ENCODE peak calls at places on chromosomes 3 and 15, in six cellular contexts. One of them, this sample, is unnamed.

GRCh38 chr3:105904251-105904650 is 35.4 kb upstream of the CBLB start:
- DNase-seq in suprapubic skin: no peak
- DNase-seq in NCI-H748 treated with DMSO at 0.1 percent for 48 hours: no peak
- DNase-seq in LNCaP clone FGC: no peak
- DNase-seq in fibroblast of the aortic adventitia: peak; percentile 65
- DNase-seq in fibroblast of lung: no peak
- DNase-seq in this sample: no peak

GRCh38 chr3:94234177-94234788 is 171.4 kb downstream of the NSUN3 start:
- DNase-seq in fibroblast of lung: peak; percentile 50
- DNase-seq in suprapubic skin: no peak
- DNase-seq in fibroblast of the aortic adventitia: peak; percentile 60
- DNase-seq in LNCaP clone FGC: peak; percentile 32
- DNase-seq in NCI-H748 treated with DMSO at 0.1 percent for 48 hours: peak; percentile 1
- DNase-seq in this sample: peak; percentile 14

GRCh38 chr3:11600501-11601282 is 43.0 kb downstream of the VGLL4 start:
- DNase-seq in LNCaP clone FGC: no peak
- DNase-seq in NCI-H748 treated with DMSO at 0.1 percent for 48 hours: no peak
- DNase-seq in fibroblast of lung: peak; percentile 96
- DNase-seq in fibroblast of the aortic adventitia: peak; percentile 99
- DNase-seq in suprapubic skin: peak; percentile 91
- DNase-seq in this sample: peak; percentile 75

GRCh38 chr3:18635215-18635614 is 210.1 kb upstream of the SATB1 start:
- DNase-seq in NCI-H748 treated with DMSO at 0.1 percent for 48 hours: no peak
- DNase-seq in LNCaP clone FGC: peak; percentile 46
- DNase-seq in fibroblast of the aortic adventitia: no peak
- DNase-seq in suprapubic skin: no peak
- DNase-seq in fibroblast of lung: no peak
- DNase-seq in this sample: no peak

GRCh38 chr3:184568918-184569829 is 7.6 kb downstream of the EPHB3 start:
- DNase-seq in fibroblast of lung: peak; percentile 98
- DNase-seq in LNCaP clone FGC: peak; percentile 31
- DNase-seq in NCI-H748 treated with DMSO at 0.1 percent for 48 hours: no peak
- DNase-seq in suprapubic skin: no peak
- DNase-seq in fibroblast of the aortic adventitia: peak; percentile 98
- DNase-seq in this sample: peak; percentile 82

GRCh38 chr15:72285927-72286516 is 13.7 kb upstream of the PARP6 start:
- DNase-seq in fibroblast of the aortic adventitia: peak; percentile 15
- DNase-seq in NCI-H748 treated with DMSO at 0.1 percent for 48 hours: no peak
- DNase-seq in suprapubic skin: no peak
- DNase-seq in LNCaP clone FGC: peak; percentile 11
- DNase-seq in fibroblast of lung: peak; percentile 34
- DNase-seq in this sample: peak; percentile 70

GRCh38 chr15:68734352-68734751 is 86.3 kb downstream of the ANP32A start:
- DNase-seq in LNCaP clone FGC: no peak
- DNase-seq in suprapubic skin: no peak
- DNase-seq in fibroblast of lung: no peak
- DNase-seq in fibroblast of the aortic adventitia: no peak
- DNase-seq in NCI-H748 treated with DMSO at 0.1 percent for 48 hours: no peak
- DNase-seq in this sample: no peak

GRCh38 chr15:36161781-36162212 is 417.6 kb upstream of the CDIN1 start:
- DNase-seq in NCI-H748 treated with DMSO at 0.1 percent for 48 hours: no peak
- DNase-seq in suprapubic skin: peak; percentile 66
- DNase-seq in LNCaP clone FGC: no peak
- DNase-seq in fibroblast of the aortic adventitia: peak; percentile 76
- DNase-seq in fibroblast of lung: peak; percentile 31
- DNase-seq in this sample: peak; percentile 10

GRCh38 chr15:65595960-65596359 is 15.0 kb downstream of the INTS14 start:
- DNase-seq in NCI-H748 treated with DMSO at 0.1 percent for 48 hours: peak; percentile 6
- DNase-seq in fibroblast of the aortic adventitia: peak; percentile 12
- DNase-seq in LNCaP clone FGC: no peak
- DNase-seq in fibroblast of lung: no peak
- DNase-seq in suprapubic skin: no peak
- DNase-seq in this sample: no peak

GRCh38 chr3:128875556-128876120 is 3.8 kb upstream of the ACAD9 start:
- DNase-seq in fibroblast of the aortic adventitia: no peak
- DNase-seq in NCI-H748 treated with DMSO at 0.1 percent for 48 hours: no peak
- DNase-seq in suprapubic skin: no peak
- DNase-seq in fibroblast of lung: peak; percentile 12
- DNase-seq in LNCaP clone FGC: no peak
- DNase-seq in this sample: peak; percentile 22

GRCh38 chr3:39639344-39640236 is 169.8 kb upstream of the MYRIP start:
- DNase-seq in LNCaP clone FGC: no peak
- DNase-seq in fibroblast of the aortic adventitia: peak; percentile 93
- DNase-seq in suprapubic skin: no peak
- DNase-seq in NCI-H748 treated with DMSO at 0.1 percent for 48 hours: no peak
- DNase-seq in fibroblast of lung: peak; percentile 88
- DNase-seq in this sample: no peak

GRCh38 chr3:53495518-53496501 is 1.4 kb downstream of the CACNA1D start:
- DNase-seq in fibroblast of lung: no peak
- DNase-seq in fibroblast of the aortic adventitia: no peak
- DNase-seq in suprapubic skin: no peak
- DNase-seq in NCI-H748 treated with DMSO at 0.1 percent for 48 hours: peak; percentile 51
- DNase-seq in LNCaP clone FGC: no peak
- DNase-seq in this sample: peak; percentile 35

GRCh38 chr3:24763421-24763820 is 268.8 kb upstream of the THRB start:
- DNase-seq in NCI-H748 treated with DMSO at 0.1 percent for 48 hours: no peak
- DNase-seq in fibroblast of lung: peak; percentile 8
- DNase-seq in suprapubic skin: no peak
- DNase-seq in fibroblast of the aortic adventitia: no peak
- DNase-seq in LNCaP clone FGC: no peak
- DNase-seq in this sample: no peak

GRCh38 chr15:48682949-48683651 is 37.6 kb upstream of the FBN1 start:
- DNase-seq in NCI-H748 treated with DMSO at 0.1 percent for 48 hours: no peak
- DNase-seq in fibroblast of the aortic adventitia: peak; percentile 91
- DNase-seq in LNCaP clone FGC: peak; percentile 86
- DNase-seq in fibroblast of lung: peak; percentile 91
- DNase-seq in suprapubic skin: peak; percentile 69
- DNase-seq in this sample: peak; percentile 52